ENCODE peak calls at places on chromosomes 12 and 14, in five cellular contexts. Q is NCI-H1092; K is stimulated activated CD4-positive, alpha-beta T cell treated with anti-CD3 and anti-CD28 coated beads, TNF-alpha, amount 100 ng/mL, for 24 hours; S is HAP-1; D is activated CD4-positive, alpha-beta T cell treated with anti-CD3 and anti-CD28 coated beads, Interleukin-2, amount 50 U/mL, for 1 hour. R is an unnamed sample.

GRCh38 chr12:112937741-112938719 is at the start of gene OAS3:
- DNase-seq in K (peak), D (peak), Q (peak), S (peak), R (peak)

GRCh38 chr12:79886917-79887519 is 47.9 kb downstream of the PPP1R12A start:
- DNase-seq in Q (peak), S (peak), K (no peak), D (no peak), R (no peak)

GRCh38 chr12:17975239-17975638 is 114.8 kb downstream of the RERGL start:
- DNase-seq in D (no peak), K (no peak), Q (no peak), S (no peak), R (no peak)

GRCh38 chr14:104928391-104929133 is 3.9 kb downstream of the PLD4 start:
- DNase-seq in Q (no peak), D (no peak), S (no peak), K (no peak), R (no peak)

GRCh38 chr14:103547455-103547940 is 15.0 kb downstream of the BAG5 start:
- DNase-seq in S (no peak), Q (no peak), D (no peak), K (no peak), R (no peak)

GRCh38 chr12:90233168-90234100 is 524.8 kb upstream of the ATP2B1 start:
- DNase-seq in Q (no peak), S (no peak), K (no peak), D (no peak), R (no peak)

GRCh38 chr14:53226553-53226952 is 73.4 kb upstream of the DDHD1 start:
- DNase-seq in S (no peak), Q (no peak), D (no peak), K (no peak), R (no peak)

GRCh38 chr14:40757376-40757775 is 849.3 kb upstream of the LRFN5 start:
- DNase-seq in Q (no peak), D (no peak), K (no peak), S (no peak), R (no peak)

GRCh38 chr14:35046751-35047536 is 872 bp downstream of the FAM177A1 start:
- DNase-seq in Q (no peak), D (no peak), K (peak), S (no peak), R (peak)

GRCh38 chr12:3311027-3311402 is 180.0 kb upstream of the PRMT8 start:
- DNase-seq in S (no peak), D (no peak), K (no peak), Q (no peak), R (no peak)